ENCODE peak calls at places on chromosomes 2 and 18, in ten cellular contexts. J is fibroblast of pulmonary artery; U is neural crest cell; K is nephron progenitor cell; N is heart left ventricle; B is AG04449; M is activated CD8-positive, alpha-beta T cell treated with anti-CD3 and anti-CD28 coated beads for 36 hours; R is upper lobe of left lung; D is GM10248; C is foreskin fibroblast. Z is an unnamed sample.

GRCh38 chr2:239814917-239815637 is 210.1 kb downstream of the NDUFA10 start:
- DNase-seq in C (no peak), M (no peak), D (no peak), B (no peak), K (no peak), U (no peak), R (no peak), J (no peak), N (peak), Z (peak)

GRCh38 chr2:119744335-119744939 is 15.3 kb upstream of the PTPN4 start:
- DNase-seq in B (no peak), R (peak), M (no peak), K (no peak), N (peak), U (no peak), J (peak), D (no peak), C (peak), Z (no peak)

GRCh38 chr2:33022989-33023731 is 76.4 kb downstream of the LTBP1 start:
- DNase-seq in B (peak), R (no peak), U (no peak), N (no peak), D (no peak), M (no peak), C (peak), K (no peak), J (peak), Z (no peak)

GRCh38 chr2:180124273-180124881 is 117.3 kb upstream of the CWC22 start:
- DNase-seq in R (no peak), U (no peak), C (peak), B (no peak), N (no peak), D (peak), K (peak), J (peak), M (no peak), Z (no peak)

GRCh38 chr2:37827455-37827854 is 97.6 kb upstream of the RMDN2 start:
- DNase-seq in N (no peak), K (no peak), U (no peak), B (no peak), R (no peak), M (no peak), C (no peak), D (no peak), J (no peak), Z (no peak)

GRCh38 chr2:41024806-41025205 is 572.9 kb upstream of the SLC8A1 start:
- DNase-seq in U (no peak), K (no peak), M (no peak), C (no peak), N (no peak), J (no peak), B (no peak), R (no peak), D (no peak), Z (no peak)

GRCh38 chr2:235665656-235666239 is 171.9 kb downstream of the AGAP1 start:
- DNase-seq in J (no peak), B (no peak), K (peak), M (no peak), C (no peak), D (no peak), R (no peak), U (no peak), N (no peak), Z (no peak)

GRCh38 chr2:144489315-144489920 is 30.5 kb downstream of the ZEB2 start:
- DNase-seq in D (no peak), J (no peak), B (no peak), C (no peak), R (no peak), U (no peak), M (no peak), K (no peak), N (no peak), Z (no peak)

GRCh38 chr2:191846787-191847620 is at the start of gene CAVIN2:
- DNase-seq in K (no peak), B (no peak), U (no peak), D (no peak), C (peak), R (peak), M (peak), J (peak), N (peak), Z (no peak)

GRCh38 chr2:84899181-84899580 is 6.3 kb upstream of the TMSB10 start:
- DNase-seq in K (no peak), J (no peak), N (no peak), D (no peak), U (no peak), C (no peak), B (no peak), R (no peak), M (no peak), Z (no peak)

GRCh38 chr2:200396726-200397348 is 90.3 kb downstream of the SPATS2L start:
- DNase-seq in U (no peak), R (no peak), M (no peak), C (no peak), B (no peak), D (no peak), N (no peak), J (peak), K (no peak), Z (no peak)

GRCh38 chr2:70458661-70459060 is 95.0 kb downstream of the TGFA start:
- DNase-seq in C (no peak), J (no peak), D (no peak), U (no peak), K (no peak), B (no peak), N (no peak), M (no peak), R (no peak), Z (no peak)

GRCh38 chr18:78090584-78090983 is 840.9 kb downstream of the GALR1 start:
- DNase-seq in R (no peak), C (no peak), K (no peak), B (no peak), N (no peak), U (no peak), D (no peak), M (no peak), J (no peak), Z (no peak)

GRCh38 chr2:127270663-127271062 is 23.3 kb downstream of the ERCC3 start:
- DNase-seq in M (peak), U (no peak), J (no peak), K (no peak), C (no peak), B (no peak), N (no peak), D (no peak), R (no peak), Z (no peak)
- TF ChIP-seq CTCF in M (no peak), U (peak), J (no peak), K (no peak), C (no peak), B (no peak), N (no peak), D (no peak), R (no peak), Z (peak)

GRCh38 chr18:56353676-56354260 is 284.6 kb downstream of the TXNL1 start:
- DNase-seq in D (no peak), R (no peak), J (no peak), N (no peak), C (no peak), M (no peak), U (no peak), K (no peak), B (no peak), Z (no peak)

GRCh38 chr18:56358608-56359007 is 279.8 kb downstream of the TXNL1 start:
- DNase-seq in M (no peak), R (no peak), J (no peak), D (no peak), N (no peak), B (no peak), U (no peak), C (no peak), K (no peak), Z (no peak)
- TF ChIP-seq CTCF in M (no peak), R (no peak), J (no peak), D (no peak), N (no peak), B (no peak), U (no peak), C (no peak), K (no peak), Z (no peak)

GRCh38 chr18:68455229-68455603 is 259.7 kb downstream of the TMX3 start:
- DNase-seq in N (no peak), J (no peak), C (no peak), K (no peak), D (no peak), R (no peak), U (no peak), M (no peak), B (no peak), Z (no peak)

GRCh38 chr18:68454511-68455228 is 260.2 kb downstream of the TMX3 start:
- DNase-seq in D (no peak), J (peak), C (peak), U (no peak), N (peak), K (no peak), M (no peak), R (no peak), B (no peak), Z (no peak)

GRCh38 chr18:68459968-68460367 is 254.9 kb downstream of the TMX3 start:
- DNase-seq in R (no peak), J (no peak), N (no peak), K (no peak), M (no peak), U (no peak), D (no peak), B (no peak), C (no peak), Z (no peak)

GRCh38 chr18:68461635-68462034 is 253.3 kb downstream of the TMX3 start:
- DNase-seq in R (no peak), M (no peak), K (no peak), N (no peak), C (no peak), B (no peak), D (no peak), U (no peak), J (no peak), Z (no peak)

DNA sequence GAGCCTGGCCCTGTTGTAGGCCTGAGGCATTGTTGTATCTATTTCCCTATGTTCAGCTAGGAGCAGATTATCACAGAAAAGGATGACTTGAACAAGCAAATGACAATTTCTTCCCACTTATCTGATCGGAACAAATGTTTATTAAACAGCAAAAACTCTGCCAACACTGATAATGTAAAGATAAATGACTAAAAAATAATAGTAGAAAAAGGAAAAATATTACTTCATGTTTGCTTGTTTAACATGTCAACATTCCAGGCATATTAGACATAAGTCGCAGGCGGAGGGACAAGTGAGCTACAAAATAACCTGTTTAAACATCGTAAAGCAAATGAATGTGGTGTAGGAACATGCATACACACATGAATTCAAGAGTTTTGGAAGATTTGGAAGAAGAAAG is 257.9 kb downstream of the TMX3 start:
- DNase-seq in C (no peak), U (no peak), J (no peak), N (no peak), D (no peak), B (no peak), R (no peak), M (no peak), K (no peak), Z (no peak)
- TF ChIP-seq CTCF in C (no peak), U (no peak), J (no peak), N (no peak), D (no peak), B (no peak), R (no peak), M (no peak), K (no peak), Z (no peak)

GRCh38 chr2:173651891-173652290 is 297.2 kb downstream of the CDCA7 start:
- DNase-seq in U (no peak), C (no peak), D (no peak), B (no peak), M (no peak), R (no peak), K (no peak), N (no peak), J (no peak), Z (no peak)
- TF ChIP-seq CTCF in U (no peak), C (no peak), D (no peak), B (no peak), M (no peak), R (no peak), K (no peak), N (no peak), J (no peak), Z (no peak)

GRCh38 chr18:74493689-74494088 is 2.5 kb upstream of the CNDP2 start:
- DNase-seq in K (peak), D (peak), J (peak), B (no peak), M (peak), N (no peak), U (no peak), C (peak), R (peak), Z (no peak)
- TF ChIP-seq CTCF in K (peak), D (peak), J (peak), B (peak), M (peak), N (peak), U (peak), C (peak), R (peak), Z (peak)

GRCh38 chr2:18001671-18002070 is 123.2 kb downstream of the KCNS3 start:
- DNase-seq in D (no peak), B (no peak), C (no peak), K (no peak), N (no peak), U (no peak), R (no peak), J (no peak), M (no peak), Z (no peak)
- TF ChIP-seq CTCF in D (no peak), B (no peak), C (no peak), K (no peak), N (no peak), U (peak), R (no peak), J (no peak), M (no peak), Z (no peak)

GRCh38 chr2:43592443-43592842 is 3.4 kb downstream of the THADA start:
- DNase-seq in D (no peak), R (no peak), B (peak), K (no peak), M (no peak), U (no peak), N (no peak), C (no peak), J (peak), Z (no peak)
- TF ChIP-seq CTCF in D (no peak), R (no peak), B (peak), K (no peak), M (no peak), U (no peak), N (no peak), C (peak), J (no peak), Z (no peak)

GRCh38 chr18:58194028-58194427 is 150.0 kb downstream of the NEDD4L start:
- DNase-seq in D (no peak), M (no peak), J (no peak), B (no peak), R (no peak), C (no peak), K (peak), N (no peak), U (no peak), Z (no peak)
- TF ChIP-seq CTCF in D (peak), M (no peak), J (peak), B (peak), R (no peak), C (peak), K (peak), N (no peak), U (peak), Z (no peak)

Z was measured in mesothelial cell of epicardium.